ENCODE peak calls at places on chromosomes 16 and 17, in four cellular contexts. N, W, V and K are unnamed samples.

GRCh38 chr17:846901-847777 is 65.0 kb downstream of the MRM3 start:
- DNase-seq in N (no peak), W (peak), V (no peak), K (no peak)

GRCh38 chr17:44074231-44074910 is 3.8 kb downstream of the G6PC3 start:
- DNase-seq in N (no peak), W (no peak), V (no peak), K (no peak)

GRCh38 chr16:30927789-30928378 is 4.5 kb downstream of the FBXL19 start:
- DNase-seq in N (no peak), W (peak), V (peak), K (no peak)

GRCh38 chr17:38911081-38911730 is 14.2 kb upstream of the LASP1NB start:
- DNase-seq in N (no peak), W (no peak), V (no peak), K (peak)

GRCh38 chr17:73566905-73567782 is 77.1 kb downstream of the SDK2 start:
- DNase-seq in N (no peak), W (no peak), V (no peak), K (no peak)

GRCh38 chr17:19338031-19338990 is 24.2 kb downstream of the B9D1 start:
- DNase-seq in N (no peak), W (peak), V (peak), K (no peak)

GRCh38 chr17:2222901-2223616 is 80.5 kb downstream of the SMG6 start:
- DNase-seq in N (no peak), W (peak), V (no peak), K (no peak)

GRCh38 chr17:56597495-56597990 is 4.0 kb downstream of the NOG start:
- DNase-seq in N (no peak), W (no peak), V (no peak), K (no peak)

GRCh38 chr16:57614546-57615343 is 13.7 kb upstream of the ADGRG1 start:
- DNase-seq in N (no peak), W (no peak), V (no peak), K (no peak)

GRCh38 chr17:57941384-57942370 is 13.5 kb downstream of the CUEDC1 start:
- DNase-seq in N (no peak), W (no peak), V (no peak), K (no peak)

GRCh38 chr17:64780096-64781012 is 118.2 kb upstream of the SMURF2 start:
- DNase-seq in N (no peak), W (no peak), V (peak), K (no peak)

GRCh38 chr16:86512860-86513470 is 2.6 kb downstream of the FOXF1 start:
- DNase-seq in N (no peak), W (no peak), V (no peak), K (no peak)

GRCh38 chr17:17698869-17699351 is 17.7 kb downstream of the RAI1 start:
- DNase-seq in N (no peak), W (no peak), V (no peak), K (no peak)

GRCh38 chr17:7740481-7741001 is 23.0 kb downstream of the DNAH2 start:
- DNase-seq in N (no peak), W (no peak), V (no peak), K (no peak)

GRCh38 chr16:23863511-23864422 is 28.0 kb downstream of the PRKCB start:
- DNase-seq in N (no peak), W (no peak), V (no peak), K (no peak)

GRCh38 chr16:14958323-14958600 is 16.6 kb upstream of the PDXDC1 start:
- DNase-seq in N (no peak), W (no peak), V (no peak), K (no peak)

GRCh38 chr17:42153919-42154491 is 784 bp downstream of the RAB5C start:
- DNase-seq in N (no peak), W (peak), V (no peak), K (no peak)

GRCh38 chr16:14345512-14346115 is 274.5 kb downstream of the MRTFB start:
- DNase-seq in N (no peak), W (no peak), V (no peak), K (no peak)

GRCh38 chr16:81586421-81586820 is 141.8 kb downstream of the CMIP start:
- DNase-seq in N (no peak), W (no peak), V (no peak), K (no peak)

GRCh38 chr16:66618588-66618987 is 14.1 kb downstream of the CMTM3 start:
- DNase-seq in N (peak), W (peak), V (no peak), K (no peak)

GRCh38 chr16:79163666-79164377 is 436.7 kb downstream of the MAF start:
- DNase-seq in N (no peak), W (no peak), V (no peak), K (no peak)

GRCh38 chr16:90031186-90031930 is 12.1 kb upstream of the DBNDD1 start:
- DNase-seq in N (no peak), W (no peak), V (no peak), K (no peak)

GRCh38 chr17:17954079-17954478 is 18.1 kb downstream of the TOM1L2 start:
- DNase-seq in N (no peak), W (no peak), V (no peak), K (no peak)

GRCh38 chr17:10652984-10653680 is 4.0 kb downstream of the MYH3 start:
- DNase-seq in N (no peak), W (peak), V (no peak), K (no peak)

GRCh38 chr16:58196898-58197313 is 1.0 kb downstream of the CSNK2A2 start:
- DNase-seq in N (no peak), W (peak), V (no peak), K (no peak)

GRCh38 chr17:13995856-13996635 is 73.3 kb upstream of the COX10 start:
- DNase-seq in N (no peak), W (no peak), V (no peak), K (no peak)

GRCh38 chr17:32936157-32936893 is 8.4 kb downstream of the TMEM98 start:
- DNase-seq in N (no peak), W (no peak), V (no peak), K (no peak)

GRCh38 chr16:30903002-30903401 is 6.6 kb downstream of the CTF1 start:
- DNase-seq in N (no peak), W (no peak), V (no peak), K (no peak)

GRCh38 chr16:58377932-58378331 is 14.3 kb upstream of the GINS3 start:
- DNase-seq in N (no peak), W (peak), V (no peak), K (no peak)

GRCh38 chr17:50027639-50028206 is 28.2 kb upstream of the ITGA3 start:
- DNase-seq in N (no peak), W (peak), V (peak), K (peak)

GRCh38 chr16:31073823-31074072 is 292 bp downstream of the ZNF668 start:
- DNase-seq in N (no peak), W (no peak), V (no peak), K (no peak)

DNA sequence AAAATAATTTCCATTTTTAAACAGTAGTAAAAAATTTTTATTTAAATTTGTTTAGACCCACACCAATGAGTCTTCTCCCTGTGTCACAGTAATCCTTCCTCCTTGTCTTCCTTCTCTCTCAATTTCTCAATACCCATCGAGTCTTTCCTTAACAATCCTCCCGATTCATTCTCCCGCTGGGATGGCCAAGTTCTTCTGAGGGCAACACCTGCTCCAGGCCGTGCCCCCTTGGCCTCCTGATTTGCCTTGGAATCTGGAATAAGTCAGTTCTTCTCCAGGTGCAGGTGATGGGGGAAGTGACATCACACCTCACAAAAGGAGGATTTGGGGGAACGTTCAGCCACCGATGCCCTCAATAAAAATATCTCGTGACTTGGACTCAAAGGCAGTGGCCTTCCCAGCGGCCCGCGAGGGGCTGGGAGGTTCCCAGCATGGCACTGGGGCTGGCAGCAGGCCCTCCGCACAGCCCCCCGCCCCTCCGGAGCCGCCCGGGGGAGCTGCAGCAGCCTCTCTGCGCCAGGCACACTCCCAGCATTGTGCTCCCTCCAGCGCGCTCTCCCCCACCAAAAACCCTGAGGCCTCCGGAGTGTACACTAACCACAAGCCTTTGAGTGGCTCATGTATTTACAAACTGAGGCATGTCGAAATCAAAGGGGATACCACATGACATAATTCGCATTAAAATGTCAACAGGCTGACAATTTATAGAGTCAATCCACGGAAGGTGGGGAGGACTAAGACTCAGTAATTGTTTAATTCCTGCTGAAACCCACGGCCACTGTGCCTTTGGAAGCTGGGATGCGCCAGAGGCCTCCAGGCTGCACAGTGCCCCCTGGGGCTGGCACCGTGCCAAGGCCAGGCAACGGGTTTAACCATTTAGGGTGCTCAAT is 120.5 kb downstream of the ZFHX3 start:
- DNase-seq in N (peak), W (peak), V (peak), K (no peak)
- TF ChIP-seq CTCF in N (peak), W (no peak), V (no peak), K (no peak)

DNA sequence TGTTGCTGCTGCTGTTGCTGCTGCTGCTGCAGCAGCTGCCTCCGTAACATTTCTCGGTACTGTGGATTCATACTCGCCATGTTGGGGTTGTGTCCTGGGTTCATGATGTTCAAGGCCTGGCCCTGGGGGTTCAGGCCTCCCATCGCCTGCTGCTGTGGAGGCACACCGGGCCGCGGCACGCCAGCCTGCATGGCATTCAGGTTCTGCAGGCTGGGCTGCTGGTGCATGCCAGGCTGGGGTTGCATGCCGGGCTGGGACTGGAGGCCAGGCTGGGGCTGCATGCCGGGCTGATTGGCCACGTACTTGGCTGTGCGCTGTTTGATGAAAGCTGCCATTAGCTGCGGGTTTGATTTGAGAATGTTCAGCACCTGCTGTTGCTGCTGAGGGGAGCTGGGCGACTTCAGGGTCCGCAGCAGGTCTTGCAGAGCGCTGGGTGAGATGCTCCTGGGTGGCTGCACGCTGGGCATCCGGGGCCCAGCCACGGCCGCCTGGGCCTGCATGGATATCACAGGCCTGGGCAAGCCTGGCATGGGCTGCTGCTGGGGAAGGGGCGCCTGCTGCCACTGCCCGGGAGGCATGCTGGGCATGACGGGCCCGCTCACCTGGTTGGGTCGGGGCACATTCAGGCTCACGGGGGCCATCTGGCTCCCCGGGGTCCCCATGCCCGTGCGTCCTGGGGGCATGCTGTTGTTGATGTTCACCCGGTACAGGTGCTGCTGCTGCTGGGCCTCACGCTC is 11.3 kb upstream of the TRAP1 start:
- DNase-seq in N (no peak), W (no peak), V (no peak), K (no peak)
- TF ChIP-seq CTCF in N (no peak), W (no peak), V (no peak), K (no peak)

GRCh38 chr16:191783-192294 is 11.6 kb downstream of the HBQ1 start:
- DNase-seq in N (no peak), W (no peak), V (no peak), K (no peak)

GRCh38 chr16:185691-186090 is 5.4 kb downstream of the HBQ1 start:
- DNase-seq in N (no peak), W (no peak), V (no peak), K (no peak)

GRCh38 chr16:187330-187729 is 7.1 kb downstream of the HBQ1 start:
- DNase-seq in N (no peak), W (no peak), V (no peak), K (no peak)

GRCh38 chr16:189604-190186 is 9.4 kb downstream of the HBQ1 start:
- DNase-seq in N (no peak), W (no peak), V (no peak), K (no peak)

GRCh38 chr16:188674-189073 is 8.4 kb downstream of the HBQ1 start:
- DNase-seq in N (no peak), W (no peak), V (no peak), K (no peak)
- TF ChIP-seq CTCF in N (no peak), W (no peak), V (peak), K (no peak)

GRCh38 chr16:9092282-9092962 is 978 bp downstream of the HAPSTR1 start:
- DNase-seq in N (no peak), W (no peak), V (no peak), K (no peak)
- TF ChIP-seq CTCF in N (no peak), W (no peak), V (peak), K (no peak)

GRCh38 chr16:1455190-1456171 is 11.1 kb upstream of the CCDC154 start:
- DNase-seq in N (no peak), W (no peak), V (no peak), K (no peak)

GRCh38 chr16:1458336-1458976 is 14.1 kb upstream of the CCDC154 start:
- DNase-seq in N (no peak), W (no peak), V (no peak), K (no peak)

GRCh38 chr16:1458977-1459341 is 14.6 kb upstream of the CCDC154 start:
- DNase-seq in N (no peak), W (no peak), V (no peak), K (no peak)

GRCh38 chr16:1456951-1457350 is 12.6 kb upstream of the CCDC154 start:
- DNase-seq in N (no peak), W (no peak), V (no peak), K (no peak)

GRCh38 chr16:1457489-1458245 is 13.3 kb upstream of the CCDC154 start:
- DNase-seq in N (no peak), W (no peak), V (no peak), K (no peak)
- TF ChIP-seq CTCF in N (no peak), W (no peak), V (no peak), K (no peak)

GRCh38 chr16:9311303-9311954 is 220.0 kb downstream of the HAPSTR1 start:
- DNase-seq in N (no peak), W (no peak), V (no peak), K (no peak)

GRCh38 chr16:9309844-9310243 is 218.4 kb downstream of the HAPSTR1 start:
- DNase-seq in N (no peak), W (no peak), V (no peak), K (no peak)

GRCh38 chr16:9306753-9307152 is 215.3 kb downstream of the HAPSTR1 start:
- DNase-seq in N (no peak), W (no peak), V (no peak), K (no peak)

DNA sequence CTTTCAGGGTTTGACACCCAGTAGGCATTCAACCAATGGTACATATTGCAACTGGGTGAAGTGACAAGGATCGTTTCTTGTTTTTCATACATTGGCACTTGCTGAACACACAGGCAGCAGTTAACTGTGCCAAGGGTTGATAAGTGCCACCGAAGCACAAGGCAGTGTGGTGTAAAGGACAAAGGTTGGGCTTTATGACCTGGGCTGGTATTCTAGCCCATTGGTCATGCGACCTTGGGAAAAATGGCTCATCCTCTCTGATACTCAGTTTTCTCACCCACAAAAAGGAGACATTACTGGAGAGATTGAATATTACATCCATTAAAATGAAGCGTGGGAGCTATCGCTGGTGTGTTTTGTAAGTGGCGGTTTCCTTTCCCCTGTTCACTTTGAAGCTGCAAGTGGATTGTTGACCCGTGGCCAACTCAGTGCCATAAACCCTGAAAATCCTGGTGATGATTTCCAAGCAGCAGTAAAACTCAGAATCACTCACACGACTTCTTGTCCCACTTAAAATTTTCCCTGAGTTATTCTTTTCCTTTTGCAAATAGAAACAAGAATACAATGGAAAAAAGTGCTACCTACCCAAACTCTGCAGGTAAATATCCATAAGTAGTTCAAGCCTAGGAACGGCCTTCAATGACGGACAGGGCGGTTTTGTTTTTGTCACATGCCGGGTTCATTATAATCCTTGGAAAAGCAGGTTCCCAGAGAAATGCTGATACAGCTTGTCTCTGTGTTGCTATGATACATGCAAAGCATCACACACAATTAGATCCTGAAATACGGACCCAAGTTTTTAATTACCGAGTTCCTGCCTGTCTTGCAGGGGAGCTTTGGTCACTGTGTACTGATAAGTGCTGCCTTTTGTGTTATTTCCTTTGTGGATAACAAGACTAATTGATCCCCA is 217.1 kb downstream of the HAPSTR1 start:
- DNase-seq in N (no peak), W (no peak), V (no peak), K (no peak)
- TF ChIP-seq CTCF in N (no peak), W (no peak), V (no peak), K (no peak)

GRCh38 chr16:85172465-85173071 is 60.3 kb upstream of the CIBAR2 start:
- DNase-seq in N (no peak), W (peak), V (peak), K (no peak)
- TF ChIP-seq CTCF in N (peak), W (peak), V (peak), K (no peak)

GRCh38 chr16:22317001-22317530 is 19.9 kb downstream of the POLR3E start:
- DNase-seq in N (no peak), W (no peak), V (no peak), K (no peak)

GRCh38 chr16:22320572-22321339 is 23.5 kb downstream of the POLR3E start:
- DNase-seq in N (no peak), W (no peak), V (no peak), K (no peak)

GRCh38 chr16:22317625-22318024 is 20.4 kb downstream of the POLR3E start:
- DNase-seq in N (no peak), W (no peak), V (no peak), K (no peak)

GRCh38 chr16:22316411-22316811 is 19.2 kb downstream of the POLR3E start:
- DNase-seq in N (no peak), W (no peak), V (no peak), K (no peak)

DNA sequence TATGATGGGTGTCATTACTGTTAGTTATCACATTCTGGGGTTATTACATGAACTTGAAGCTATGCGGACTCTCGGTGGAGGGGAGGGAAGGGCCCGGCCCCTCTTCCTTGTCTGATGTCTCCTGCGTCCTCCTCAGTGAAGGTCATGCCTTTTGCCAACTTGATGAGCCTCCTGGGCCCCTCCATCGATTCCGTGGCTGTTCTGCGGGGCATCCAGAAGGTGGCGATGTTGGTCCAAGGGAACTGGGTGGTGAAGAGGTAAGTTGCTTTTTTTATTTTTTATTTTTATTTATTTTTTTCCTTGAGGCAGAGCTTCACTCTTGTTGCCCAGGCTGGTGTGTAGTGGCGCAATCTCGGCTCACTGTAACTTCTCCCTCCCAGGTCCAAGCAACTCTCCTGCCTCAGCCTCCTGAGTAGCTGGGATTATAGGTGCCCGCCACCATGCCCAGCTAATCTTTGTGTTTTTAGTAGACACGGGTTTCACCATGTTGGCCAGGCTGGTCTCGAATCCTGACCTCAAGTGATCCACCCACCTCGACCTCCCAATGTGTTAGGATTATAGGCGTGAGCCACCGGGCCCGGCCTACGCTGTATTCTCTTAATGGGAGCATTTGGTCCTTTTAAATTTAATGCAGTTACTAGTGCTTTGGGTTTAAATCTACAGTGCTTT is 21.6 kb downstream of the POLR3E start:
- DNase-seq in N (no peak), W (peak), V (peak), K (no peak)
- TF ChIP-seq CTCF in N (peak), W (peak), V (peak), K (no peak)

GRCh38 chr17:37745801-37746426 is 1.1 kb upstream of the HNF1B start:
- DNase-seq in N (no peak), W (no peak), V (no peak), K (no peak)
- TF ChIP-seq CTCF in N (no peak), W (no peak), V (no peak), K (no peak)